ENCODE peak calls at places on chromosomes 1 and 21, in seven cellular contexts. U is amygdala; B is omental fat pad; O is T-helper 9 cell; A is stimulated activated CD4-positive, alpha-beta T cell treated with anti-CD3 and anti-CD28 coated beads, Interleukin-4, amount 100 ng/mL, for 24 hours; P is activated B cell treated with CpG ODN at 0.5 μM for 24 hours; V is SK-N-SH. H is an unnamed sample.

GRCh38 chr21:36852293-36852692 is 114.2 kb downstream of the HLCS start:
- DNase-seq in P (no peak), A (no peak), O (no peak), U (no peak), V (no peak), B (no peak), H (no peak)

GRCh38 chr1:93623875-93624274 is 57.8 kb downstream of the BCAR3 start:
- DNase-seq in B (no peak), U (no peak), O (no peak), P (no peak), V (no peak), A (no peak), H (no peak)

GRCh38 chr1:230172016-230172356 is 104.9 kb downstream of the GALNT2 start:
- DNase-seq in U (no peak), V (no peak), O (no peak), A (no peak), B (no peak), P (no peak), H (no peak)

GRCh38 chr1:207962716-207963428 is 51.9 kb upstream of the CD34 start:
- DNase-seq in U (peak; percentile 64), O (no peak), B (no peak), V (peak; percentile 80), A (peak; percentile 12), P (no peak), H (no peak)

GRCh38 chr1:14478120-14478519 is 120.4 kb upstream of the KAZN start:
- DNase-seq in P (no peak), U (no peak), O (no peak), B (no peak), A (no peak), V (no peak), H (no peak)

GRCh38 chr1:211132681-211133392 is 1.1 kb downstream of the KCNH1 start:
- DNase-seq in B (no peak), P (no peak), V (no peak), U (no peak), A (no peak), O (no peak), H (no peak)

GRCh38 chr1:46173361-46173856 is 1.5 kb upstream of the TSPAN1 start:
- DNase-seq in O (no peak), B (no peak), P (no peak), V (peak; percentile 42), U (peak; percentile 36), A (no peak), H (no peak)

GRCh38 chr1:225750420-225750819 is 27.2 kb upstream of the SRP9 start:
- DNase-seq in O (no peak), U (no peak), B (no peak), A (no peak), V (no peak), P (no peak), H (no peak)

GRCh38 chr1:203273869-203274602 is 31.3 kb upstream of the BTG2 start:
- DNase-seq in B (no peak), A (no peak), P (peak; percentile 58), U (peak; percentile 64), V (no peak), O (no peak), H (no peak)

GRCh38 chr21:33470701-33471100 is 9.1 kb downstream of the TMEM50B start:
- DNase-seq in V (no peak), B (no peak), A (no peak), P (no peak), O (no peak), U (no peak), H (no peak)

GRCh38 chr1:212630159-212630900 is 21.8 kb downstream of the ATF3 start:
- DNase-seq in U (peak; percentile 67), P (peak; percentile 58), B (no peak), O (peak; percentile 44), V (peak; percentile 75), A (peak; percentile 69), H (peak; percentile 41)

GRCh38 chr1:100597069-100597741 is 59.3 kb downstream of the GPR88 start:
- DNase-seq in A (no peak), B (no peak), O (no peak), U (no peak), V (peak; percentile 5), P (no peak), H (no peak)

GRCh38 chr1:40153073-40153770 is 8.0 kb upstream of the RLF start:
- DNase-seq in A (peak; percentile 33), B (no peak), U (peak; percentile 26), V (peak; percentile 27), O (no peak), P (no peak), H (peak; percentile 78)

GRCh38 chr21:45540601-45540970 is 1.7 kb downstream of the SLC19A1 start:
- DNase-seq in P (peak; percentile 10), V (peak; percentile 30), B (peak; percentile 16), U (no peak), O (no peak), A (no peak), H (no peak)

GRCh38 chr1:13583592-13583963 is at the start of gene PDPN:
- DNase-seq in P (no peak), O (no peak), A (no peak), V (no peak), U (peak; percentile 16), B (peak; percentile 32), H (no peak)

GRCh38 chr1:31791131-31791858 is 24.5 kb downstream of the SPOCD1 start:
- DNase-seq in V (no peak), U (no peak), O (no peak), P (no peak), B (no peak), A (no peak), H (no peak)